ENCODE peak calls at places on chromosomes 2 and 18, in six cellular contexts. Y is IMR-90, H is H1, W is H9, U is neuronal stem cell, C is mesenchymal stem cell. F is an unnamed sample.

GRCh38 chr2:232460171-232460570 is 4.2 kb downstream of the ALPI start:
- DNase-seq in C (no peak), U (no peak), Y (no peak), H (no peak), W (peak), F (no peak)

GRCh38 chr18:31197676-31198075 is 35.0 kb upstream of the DSC1 start:
- DNase-seq in W (no peak), Y (no peak), C (no peak), U (no peak), H (no peak), F (no peak)

GRCh38 chr2:7015007-7015950 is 98.1 kb downstream of the RNF144A start:
- DNase-seq in C (no peak), H (no peak), U (no peak), W (no peak), Y (no peak), F (no peak)

GRCh38 chr2:235626658-235627057 is 132.8 kb downstream of the AGAP1 start:
- DNase-seq in W (no peak), H (no peak), C (no peak), Y (no peak), U (no peak), F (no peak)

GRCh38 chr2:96913398-96914202 is 43.7 kb upstream of the SEMA4C start:
- DNase-seq in C (no peak), H (no peak), U (no peak), Y (no peak), W (no peak), F (no peak)

GRCh38 chr2:3780477-3781402 is 77.4 kb downstream of the DCDC2C start:
- DNase-seq in C (peak), W (peak), H (no peak), U (peak), Y (peak), F (peak)

GRCh38 chr2:219230201-219230540 is 565 bp downstream of the ANKZF1 start:
- DNase-seq in H (no peak), W (peak), C (peak), U (no peak), Y (peak), F (peak)

GRCh38 chr2:54666741-54667639 is 56.5 kb upstream of the EML6 start:
- DNase-seq in C (peak), W (no peak), U (no peak), Y (peak), H (no peak), F (no peak)

GRCh38 chr18:29164993-29165599 is 988.2 kb upstream of the CDH2 start:
- DNase-seq in U (no peak), Y (peak), C (peak), W (no peak), H (no peak), F (peak)

GRCh38 chr18:31487251-31488015 is 10.5 kb upstream of the DSG2 start:
- DNase-seq in U (no peak), Y (peak), C (peak), W (no peak), H (no peak), F (peak)

GRCh38 chr2:121356058-121356640 is 71.1 kb upstream of the TFCP2L1 start:
- DNase-seq in H (peak), U (peak), Y (peak), W (peak), C (peak), F (peak)

GRCh38 chr2:11819235-11819729 is 72.8 kb downstream of the LPIN1 start:
- DNase-seq in Y (no peak), U (no peak), C (no peak), W (no peak), H (no peak), F (no peak)

GRCh38 chr2:119009110-119009509 is 67.1 kb downstream of the MARCO start:
- DNase-seq in Y (no peak), C (no peak), U (no peak), W (peak), H (no peak), F (no peak)

GRCh38 chr2:239946570-239947311 is 78.4 kb downstream of the NDUFA10 start:
- DNase-seq in H (no peak), U (no peak), Y (no peak), W (peak), C (no peak), F (no peak)

GRCh38 chr18:80148316-80149199 is 39.5 kb downstream of the ADNP2 start:
- DNase-seq in Y (no peak), U (no peak), C (no peak), W (no peak), H (no peak), F (no peak)

GRCh38 chr2:26710743-26711456 is 18.4 kb downstream of the KCNK3 start:
- DNase-seq in C (no peak), W (no peak), Y (no peak), U (no peak), H (no peak), F (no peak)

GRCh38 chr2:57510704-57511103 is 535.9 kb upstream of the VRK2 start:
- DNase-seq in C (no peak), Y (no peak), U (no peak), W (no peak), H (no peak), F (no peak)

GRCh38 chr2:206176886-206177285 is 17.2 kb downstream of the EEF1B2 start:
- DNase-seq in U (no peak), C (no peak), W (no peak), H (no peak), Y (no peak), F (no peak)

GRCh38 chr18:14085770-14086458 is 46.3 kb downstream of the ZNF519 start:
- DNase-seq in H (no peak), U (no peak), Y (no peak), W (no peak), C (no peak), F (no peak)

GRCh38 chr2:31031132-31031706 is 107.0 kb downstream of the GALNT14 start:
- DNase-seq in Y (no peak), U (no peak), W (no peak), H (no peak), C (no peak), F (no peak)

DNA sequence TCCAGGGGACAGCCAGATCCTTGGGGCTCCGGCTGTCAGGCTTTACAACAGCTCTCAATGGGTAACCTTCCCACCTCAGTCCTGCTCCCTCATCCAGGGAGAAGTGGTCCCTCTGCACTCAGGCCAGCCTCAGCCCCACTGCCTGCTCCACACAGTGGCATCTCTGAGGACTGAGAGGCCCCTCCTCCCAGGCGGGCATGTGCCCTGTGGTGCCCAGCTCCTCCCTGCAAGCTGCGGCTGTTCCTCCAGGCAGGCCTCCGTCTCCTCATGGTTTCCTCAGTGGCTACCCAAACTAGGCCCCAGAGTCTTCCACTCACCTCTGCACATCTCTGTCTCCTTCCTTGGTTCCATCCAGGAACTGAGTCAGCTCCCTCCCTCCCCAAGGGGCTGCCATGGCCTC is 81.7 kb upstream of the TMEM200C start:
- DNase-seq in H (no peak), Y (no peak), U (no peak), W (no peak), C (no peak), F (no peak)
- H2AK5ac ChIP-seq in H (no peak), Y (no peak), U (no peak), W (no peak), C (no peak), F (no peak)

GRCh38 chr18:10950080-10950875 is 199.1 kb downstream of the PIEZO2 start:
- DNase-seq in Y (no peak), C (no peak), U (no peak), H (no peak), W (no peak), F (no peak)
- H4K91ac ChIP-seq in Y (no peak), C (no peak), U (no peak), H (no peak), W (no peak), F (no peak)

GRCh38 chr2:24273598-24273997 is 86.7 kb downstream of the ITSN2 start:
- DNase-seq in W (no peak), H (no peak), U (no peak), Y (no peak), C (no peak), F (no peak)

GRCh38 chr2:24274809-24275208 is 85.5 kb downstream of the ITSN2 start:
- DNase-seq in U (no peak), W (no peak), Y (no peak), C (no peak), H (no peak), F (no peak)

GRCh38 chr2:24269270-24269669 is 91.1 kb downstream of the ITSN2 start:
- DNase-seq in H (no peak), Y (peak), U (no peak), W (no peak), C (peak), F (no peak)

GRCh38 chr2:24272907-24273306 is 87.4 kb downstream of the ITSN2 start:
- DNase-seq in Y (no peak), H (no peak), U (no peak), C (no peak), W (no peak), F (peak)

DNA sequence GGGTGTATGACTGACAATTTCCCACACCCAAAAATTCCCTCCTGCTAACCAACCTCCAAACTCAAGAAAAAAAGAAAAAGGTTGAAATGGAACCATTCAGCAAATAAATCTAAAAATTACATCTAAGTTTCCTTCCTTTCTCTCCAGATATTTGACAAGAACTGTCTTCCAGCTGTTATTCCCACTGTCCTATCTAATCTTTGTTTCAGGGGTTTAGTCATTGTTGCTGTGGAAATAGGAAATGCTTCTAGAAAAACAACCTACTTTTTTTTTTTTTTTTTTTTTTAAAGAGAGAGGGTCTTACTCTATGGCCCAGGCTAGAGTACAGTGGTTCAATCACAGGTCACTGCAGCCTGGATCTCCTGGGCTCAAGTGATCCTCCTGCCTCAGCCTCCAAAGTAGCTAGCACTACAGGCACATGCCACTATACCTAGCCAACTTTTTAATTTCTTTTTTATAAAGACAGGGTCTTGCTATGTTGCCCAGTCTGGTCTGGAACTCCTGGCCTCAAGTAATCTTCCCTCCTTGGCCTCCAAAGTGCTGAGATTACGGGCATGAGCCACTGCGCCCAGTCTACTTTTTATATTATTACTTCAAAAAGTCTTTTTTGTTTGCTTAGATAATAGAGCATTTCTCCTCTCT is 88.1 kb downstream of the ITSN2 start:
- DNase-seq in Y (no peak), C (peak), U (no peak), W (no peak), H (no peak), F (no peak)
- H2BK120ac ChIP-seq in Y (no peak), C (no peak), U (no peak), W (no peak), H (no peak), F (no peak)

DNA sequence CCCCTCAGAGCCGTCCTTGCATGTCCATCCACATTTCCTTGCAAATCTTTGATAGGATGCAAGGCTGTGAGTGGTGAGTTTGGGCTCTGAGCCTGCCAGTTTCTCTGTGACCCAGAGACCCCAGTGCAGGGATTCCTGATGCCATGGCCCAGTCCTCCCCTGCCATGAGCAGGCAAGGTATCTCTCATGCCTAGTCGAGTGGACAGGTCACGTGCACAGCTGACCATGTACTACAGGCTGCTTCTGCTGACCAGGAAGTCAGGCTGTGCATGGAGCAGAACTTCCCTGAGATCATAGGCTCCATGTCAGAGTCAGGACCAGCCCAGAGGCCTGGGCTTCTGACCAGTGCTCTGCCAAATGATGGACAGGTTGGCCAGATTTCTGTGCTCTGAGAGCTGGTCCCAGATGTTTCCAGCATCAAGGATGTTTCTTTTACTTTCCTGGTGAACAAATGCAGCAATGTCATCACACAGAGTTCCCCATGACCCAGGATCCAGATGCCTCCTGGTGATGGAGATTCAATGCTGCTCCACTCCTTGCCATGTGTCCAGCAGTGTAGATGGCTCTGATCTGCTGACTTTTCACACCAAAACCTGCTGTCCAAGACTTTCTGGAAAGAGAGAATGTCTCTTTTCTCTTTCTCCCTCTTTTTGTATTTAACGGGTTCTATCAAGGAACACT is 321.6 kb upstream of the HS6ST1 start:
- DNase-seq in Y (no peak), W (no peak), C (no peak), H (no peak), U (no peak), F (no peak)
- H2AK5ac ChIP-seq in Y (no peak), W (peak), C (no peak), H (peak), U (peak), F (no peak)

GRCh38 chr2:17573085-17573805 is 32.7 kb downstream of the VSNL1 start:
- DNase-seq in U (no peak), W (no peak), H (no peak), Y (no peak), C (peak), F (no peak)
- H4K91ac ChIP-seq in U (no peak), W (no peak), H (no peak), Y (no peak), C (no peak), F (no peak)

F was measured in trophoblast cell.